ENCODE peak calls at places on chromosomes 11 and 22, in ten cellular contexts. W is stimulated activated CD4-positive, alpha-beta T cell treated with anti-CD3 and anti-CD28 coated beads, TNF-alpha, amount 100 ng/mL, for 24 hours; I is HEK293T; D is Caco-2; E is stomach; H is prostate gland; Q is neuronal stem cell; G is heart left ventricle; Y is AML-193; M is effector CD4-positive, alpha-beta T cell. Z is an unnamed sample.

GRCh38 chr11:77106321-77106720 is 3.7 kb downstream of the OMP start:
- DNase-seq in Q (no peak), H (no peak), Y (no peak), D (no peak), W (no peak), M (no peak), E (no peak), G (no peak), I (no peak), Z (no peak)

GRCh38 chr11:24932110-24933000 is 435.5 kb downstream of the LUZP2 start:
- DNase-seq in M (no peak), Y (no peak), H (no peak), E (no peak), Q (no peak), D (no peak), I (no peak), W (no peak), G (no peak), Z (no peak)

GRCh38 chr11:13384837-13385417 is 78.1 kb downstream of the BTBD10 start:
- DNase-seq in M (no peak), I (peak), Q (peak), G (no peak), D (peak), Y (peak), E (no peak), W (no peak), H (no peak), Z (peak)

GRCh38 chr11:8273281-8273680 is 9.6 kb upstream of the LMO1 start:
- DNase-seq in I (no peak), M (no peak), Q (no peak), Y (no peak), H (no peak), D (no peak), W (no peak), E (no peak), G (no peak), Z (no peak)

GRCh38 chr11:46279393-46280099 is 2.1 kb downstream of the CREB3L1 start:
- DNase-seq in I (no peak), M (no peak), G (peak), W (no peak), D (no peak), Q (no peak), H (peak), Y (no peak), E (peak), Z (no peak)

GRCh38 chr11:75782540-75783263 is 14.1 kb downstream of the DGAT2 start:
- DNase-seq in D (no peak), H (no peak), E (no peak), W (no peak), I (no peak), M (no peak), Y (no peak), G (no peak), Q (no peak), Z (no peak)

GRCh38 chr22:20799449-20799848 is 25.5 kb downstream of the SERPIND1 start:
- DNase-seq in D (no peak), M (no peak), H (peak), W (no peak), Q (no peak), I (no peak), G (no peak), Y (no peak), E (no peak), Z (no peak)

GRCh38 chr11:13884159-13884799 is 78.2 kb upstream of the SPON1 start:
- DNase-seq in M (no peak), Y (no peak), I (no peak), H (no peak), D (no peak), E (no peak), Q (no peak), G (no peak), W (no peak), Z (no peak)

GRCh38 chr11:62201376-62201775 is 7.1 kb upstream of the SCGB2A1 start:
- DNase-seq in G (no peak), I (no peak), E (no peak), W (no peak), H (no peak), D (no peak), Q (no peak), Y (no peak), M (no peak), Z (no peak)

GRCh38 chr11:117171648-117172051 is 6.9 kb upstream of the SIDT2 start:
- DNase-seq in M (no peak), D (no peak), W (no peak), H (no peak), E (peak), I (no peak), G (no peak), Q (no peak), Y (no peak), Z (no peak)

GRCh38 chr11:71309611-71310010 is 57.2 kb upstream of the SHANK2 start:
- DNase-seq in D (no peak), H (no peak), E (peak), M (no peak), Y (no peak), G (no peak), Q (no peak), W (no peak), I (no peak), Z (no peak)

GRCh38 chr11:75474878-75475766 is 42.1 kb upstream of the KLHL35 start:
- DNase-seq in G (peak), H (no peak), M (peak), Y (no peak), E (peak), D (peak), W (peak), Q (no peak), I (no peak), Z (peak)

GRCh38 chr11:64765841-64766682 is 6.3 kb upstream of the PYGM start:
- DNase-seq in H (no peak), Y (no peak), W (no peak), D (no peak), Q (no peak), E (no peak), G (no peak), I (no peak), M (no peak), Z (no peak)

GRCh38 chr11:94563176-94563847 is 3.9 kb upstream of the PIWIL4 start:
- DNase-seq in Q (no peak), E (no peak), G (no peak), D (no peak), Y (no peak), I (no peak), H (no peak), W (no peak), M (no peak), Z (no peak)

GRCh38 chr22:39405346-39406085 is 5.9 kb downstream of the TAB1 start:
- DNase-seq in Q (no peak), D (no peak), M (no peak), G (no peak), I (no peak), H (no peak), W (peak), Y (no peak), E (no peak), Z (no peak)

GRCh38 chr22:21446128-21446826 is 20.9 kb upstream of the TMEM191C start:
- DNase-seq in W (no peak), Q (no peak), D (peak), Y (no peak), E (peak), M (no peak), I (no peak), H (peak), G (peak), Z (no peak)

GRCh38 chr11:28860898-28861297 is 752.7 kb downstream of the METTL15 start:
- DNase-seq in E (no peak), W (no peak), Q (no peak), Y (no peak), H (no peak), D (no peak), I (no peak), G (no peak), M (no peak), Z (no peak)

GRCh38 chr11:368414-369335 is 624 bp upstream of the B4GALNT4 start:
- DNase-seq in Q (peak), D (peak), W (no peak), I (no peak), H (no peak), G (no peak), E (no peak), M (no peak), Y (no peak), Z (no peak)

GRCh38 chr11:119085523-119085878 is 820 bp downstream of the HMBS start:
- DNase-seq in D (no peak), W (peak), G (no peak), E (no peak), Q (no peak), H (no peak), Y (no peak), M (peak), I (no peak), Z (no peak)

GRCh38 chr11:70186420-70186819 is 16.7 kb upstream of the FADD start:
- DNase-seq in M (no peak), H (no peak), G (no peak), Q (no peak), W (no peak), E (no peak), I (no peak), Y (no peak), D (no peak), Z (no peak)

GRCh38 chr11:130187096-130187495 is 27.5 kb downstream of the ST14 start:
- DNase-seq in H (no peak), G (no peak), I (no peak), M (no peak), D (no peak), Q (no peak), Y (no peak), E (no peak), W (no peak), Z (no peak)

GRCh38 chr11:66443602-66444001 is 5.0 kb upstream of the MRPL11 start:
- DNase-seq in M (no peak), H (no peak), W (no peak), Y (peak), D (no peak), Q (no peak), I (no peak), G (no peak), E (no peak), Z (no peak)

GRCh38 chr11:47998345-47998732 is 18.0 kb downstream of the PTPRJ start:
- DNase-seq in W (no peak), M (no peak), D (no peak), I (no peak), H (no peak), G (no peak), Q (no peak), Y (no peak), E (no peak), Z (no peak)

GRCh38 chr11:129373489-129373953 is 2.1 kb upstream of the BARX2 start:
- DNase-seq in Q (no peak), H (no peak), D (no peak), W (no peak), E (no peak), M (no peak), Y (no peak), G (no peak), I (no peak), Z (no peak)

GRCh38 chr22:19477321-19478085 is 1.5 kb downstream of the UFD1 start:
- DNase-seq in Q (no peak), H (no peak), D (no peak), E (no peak), Y (peak), I (no peak), M (no peak), G (no peak), W (no peak), Z (no peak)

GRCh38 chr11:134530826-134531225 is 118.8 kb upstream of the B3GAT1 start:
- DNase-seq in G (no peak), H (no peak), I (no peak), Q (no peak), D (no peak), E (no peak), M (no peak), W (no peak), Y (no peak), Z (no peak)

GRCh38 chr11:118699508-118700220 is 20.2 kb upstream of the TREH start:
- DNase-seq in G (no peak), H (no peak), Y (no peak), W (no peak), E (no peak), M (peak), D (no peak), I (no peak), Q (no peak), Z (no peak)

GRCh38 chr11:1920909-1921575 is 1.5 kb downstream of the TNNT3 start:
- DNase-seq in Y (no peak), D (no peak), W (no peak), M (no peak), Q (no peak), G (peak), H (no peak), I (no peak), E (no peak), Z (no peak)

GRCh38 chr22:17717708-17718107 is 56.6 kb downstream of the BID start:
- DNase-seq in Y (no peak), M (no peak), G (no peak), H (no peak), D (no peak), W (no peak), Q (no peak), I (no peak), E (no peak), Z (no peak)

GRCh38 chr11:2314525-2315394 is 12.9 kb downstream of the TSPAN32 start:
- DNase-seq in E (peak), Q (no peak), H (peak), Y (no peak), D (no peak), W (no peak), M (no peak), I (no peak), G (peak), Z (no peak)

GRCh38 chr22:49727881-49728563 is 99.7 kb downstream of the BRD1 start:
- DNase-seq in I (no peak), W (no peak), Q (no peak), D (no peak), H (no peak), Y (no peak), G (no peak), M (no peak), E (no peak), Z (no peak)